ENCODE peak calls at places on chromosome 10, in five cellular contexts. Y is fibroblast of mammary gland, O is NCI-H524 treated with DMSO at 0.1 percent for 48 hours, X is Ammon's horn, P is iris pigment epithelial cell. F is an unnamed sample.

GRCh38 chr10:7409732-7410168 is 1.1 kb downstream of the SFMBT2 start:
- DNase-seq in Y (peak), O (no peak), X (peak), P (no peak), F (no peak)

GRCh38 chr10:117914330-117914729 is 132.4 kb downstream of the RAB11FIP2 start:
- DNase-seq in Y (no peak), O (no peak), X (no peak), P (no peak), F (no peak)

GRCh38 chr10:113523628-113524027 is 29.2 kb upstream of the HABP2 start:
- DNase-seq in Y (no peak), O (no peak), X (no peak), P (no peak), F (no peak)

GRCh38 chr10:132443605-132443997 is 46.6 kb downstream of the PWWP2B start:
- DNase-seq in Y (peak), O (no peak), X (no peak), P (peak), F (no peak)

GRCh38 chr10:74156919-74157289 is 5.9 kb downstream of the ADK start:
- DNase-seq in Y (peak), O (no peak), X (peak), P (peak), F (no peak)

GRCh38 chr10:103367379-103367781 is 396 bp upstream of the TAF5 start:
- DNase-seq in Y (no peak), O (no peak), X (peak), P (no peak), F (no peak)

GRCh38 chr10:126429275-126429674 is 41.0 kb upstream of the ADAM12 start:
- DNase-seq in Y (no peak), O (no peak), X (no peak), P (no peak), F (no peak)

GRCh38 chr10:132418520-132419416 is 21.8 kb downstream of the PWWP2B start:
- DNase-seq in Y (no peak), O (no peak), X (no peak), P (no peak), F (peak)

GRCh38 chr10:21732067-21732772 is 198.2 kb downstream of the MLLT10 start:
- DNase-seq in Y (peak), O (no peak), X (peak), P (peak), F (no peak)

GRCh38 chr10:131650169-131650705 is 250.6 kb upstream of the PPP2R2D start:
- DNase-seq in Y (no peak), O (no peak), X (no peak), P (no peak), F (no peak)

GRCh38 chr10:63711866-63712716 is 190.9 kb downstream of the REEP3 start:
- DNase-seq in Y (peak), O (peak), X (peak), P (peak), F (peak)

GRCh38 chr10:72084094-72084459 is 4.3 kb downstream of the SPOCK2 start:
- DNase-seq in Y (no peak), O (no peak), X (no peak), P (no peak), F (no peak)

GRCh38 chr10:109889867-109890266 is 33.4 kb downstream of the XPNPEP1 start:
- DNase-seq in Y (peak), O (no peak), X (no peak), P (peak), F (no peak)

GRCh38 chr10:22427890-22428571 is 82.7 kb downstream of the SPAG6 start:
- DNase-seq in Y (peak), O (peak), X (no peak), P (peak), F (no peak)

GRCh38 chr10:34495938-34496337 is 319.2 kb downstream of the PARD3 start:
- DNase-seq in Y (peak), O (no peak), X (no peak), P (peak), F (no peak)

GRCh38 chr10:60943372-60944158 is 420 bp downstream of the RHOBTB1 start:
- DNase-seq in Y (peak), O (no peak), X (peak), P (peak), F (peak)

GRCh38 chr10:30816812-30817193 is 187.2 kb upstream of the LYZL2 start:
- DNase-seq in Y (no peak), O (no peak), X (no peak), P (no peak), F (no peak)

GRCh38 chr10:86856156-86856555 is 99.7 kb downstream of the BMPR1A start:
- DNase-seq in Y (no peak), O (no peak), X (no peak), P (no peak), F (no peak)

GRCh38 chr10:117552156-117552620 is 9.6 kb downstream of the EMX2 start:
- DNase-seq in Y (no peak), O (no peak), X (peak), P (peak), F (peak)

GRCh38 chr10:72089618-72090017 is 1.3 kb upstream of the SPOCK2 start:
- DNase-seq in Y (no peak), O (no peak), X (no peak), P (no peak), F (no peak)

GRCh38 chr10:69571618-69572158 is 1.5 kb downstream of the NEUROG3 start:
- DNase-seq in Y (no peak), O (no peak), X (no peak), P (no peak), F (no peak)

GRCh38 chr10:93991596-93992284 is 2.0 kb upstream of the PLCE1 start:
- DNase-seq in Y (peak), O (no peak), X (peak), P (peak), F (no peak)

GRCh38 chr10:5528989-5529701 is 4.4 kb downstream of the CALML3 start:
- DNase-seq in Y (no peak), O (no peak), X (no peak), P (no peak), F (no peak)

GRCh38 chr10:79055892-79056291 is 12.9 kb upstream of the ZMIZ1 start:
- DNase-seq in Y (no peak), O (no peak), X (no peak), P (no peak), F (no peak)

GRCh38 chr10:51667992-51668689 is 31.3 kb downstream of the CSTF2T start:
- DNase-seq in Y (peak), O (no peak), X (no peak), P (peak), F (no peak)

GRCh38 chr10:121426307-121426706 is 171.9 kb downstream of the FGFR2 start:
- DNase-seq in Y (no peak), O (no peak), X (no peak), P (no peak), F (no peak)

GRCh38 chr10:64379898-64380297 is 858.7 kb downstream of the REEP3 start:
- DNase-seq in Y (no peak), O (no peak), X (no peak), P (no peak), F (no peak)

GRCh38 chr10:17833656-17834055 is 24.5 kb downstream of the MRC1 start:
- DNase-seq in Y (no peak), O (no peak), X (no peak), P (no peak), F (no peak)

GRCh38 chr10:14545827-14546226 is 215.1 kb upstream of the FRMD4A start:
- DNase-seq in Y (peak), O (no peak), X (no peak), P (peak), F (peak)

GRCh38 chr10:80281292-80281691 is 8.2 kb downstream of the MAT1A start:
- DNase-seq in Y (no peak), O (no peak), X (no peak), P (no peak), F (no peak)

GRCh38 chr10:48606530-48607355 is 1.9 kb upstream of the ARHGAP22 start:
- DNase-seq in Y (peak), O (no peak), X (no peak), P (peak), F (peak)

GRCh38 chr10:110919971-110920881 is 822 bp downstream of the SHOC2 start:
- DNase-seq in Y (peak), O (no peak), X (peak), P (peak), F (peak)

F was measured in ureter.